ENCODE peak calls at places on chromosome X, in seven cellular contexts. One of them, this sample, is unnamed.

GRCh38 chrX:132433551-132433950 is 55.3 kb downstream of the MBNL3 start:
- DNase-seq in mesenchymal stem cell: no peak
- DNase-seq in mesendoderm: no peak
- DNase-seq in neuronal stem cell: no peak
- DNase-seq in H9: no peak
- DNase-seq in trophoblast cell: peak; percentile 31
- DNase-seq in H1: no peak
- DNase-seq in this sample: no peak

GRCh38 chrX:46626566-46626965 is 53.0 kb downstream of the CHST7 start:
- DNase-seq in mesenchymal stem cell: no peak
- DNase-seq in mesendoderm: no peak
- DNase-seq in neuronal stem cell: no peak
- DNase-seq in H9: no peak
- DNase-seq in trophoblast cell: no peak
- DNase-seq in H1: no peak
- DNase-seq in this sample: no peak

GRCh38 chrX:20362268-20363002 is 95.7 kb upstream of the RPS6KA3 start:
- DNase-seq in mesenchymal stem cell: peak; percentile 53
- DNase-seq in mesendoderm: peak; percentile 32
- DNase-seq in neuronal stem cell: no peak
- DNase-seq in H9: no peak
- DNase-seq in trophoblast cell: peak; percentile 63
- DNase-seq in H1: no peak
- DNase-seq in this sample: peak; percentile 50

GRCh38 chrX:118495958-118496762 is 545 bp downstream of the DOCK11 start:
- DNase-seq in mesenchymal stem cell: peak; percentile 20
- DNase-seq in mesendoderm: peak; percentile 21
- DNase-seq in neuronal stem cell: no peak
- DNase-seq in H9: peak; percentile 34
- DNase-seq in trophoblast cell: peak; percentile 30
- DNase-seq in H1: peak; percentile 49
- DNase-seq in this sample: no peak

GRCh38 chrX:110045421-110045820 is 42.5 kb downstream of the TMEM164 start:
- DNase-seq in mesenchymal stem cell: no peak
- DNase-seq in mesendoderm: no peak
- DNase-seq in neuronal stem cell: no peak
- DNase-seq in H9: no peak
- DNase-seq in trophoblast cell: no peak
- DNase-seq in H1: no peak
- DNase-seq in this sample: no peak

GRCh38 chrX:126165721-126166401 is at the start of gene DCAF12L2:
- DNase-seq in mesenchymal stem cell: no peak
- DNase-seq in mesendoderm: peak; percentile 45
- DNase-seq in neuronal stem cell: peak; percentile 24
- DNase-seq in H9: peak; percentile 47
- DNase-seq in trophoblast cell: no peak
- DNase-seq in H1: peak; percentile 46
- DNase-seq in this sample: no peak

GRCh38 chrX:113868169-113868568 is 715.7 kb upstream of the HTR2C start:
- DNase-seq in mesenchymal stem cell: peak; percentile 34
- DNase-seq in mesendoderm: peak; percentile 55
- DNase-seq in neuronal stem cell: no peak
- DNase-seq in H9: no peak
- DNase-seq in trophoblast cell: peak; percentile 49
- DNase-seq in H1: no peak
- DNase-seq in this sample: no peak

GRCh38 chrX:134443461-134443860 is 16.5 kb upstream of the HPRT1 start:
- DNase-seq in mesenchymal stem cell: no peak
- DNase-seq in mesendoderm: no peak
- DNase-seq in neuronal stem cell: no peak
- DNase-seq in H9: no peak
- DNase-seq in trophoblast cell: no peak
- DNase-seq in H1: no peak
- DNase-seq in this sample: no peak

GRCh38 chrX:153412746-153413720 is 1.8 kb downstream of the ZFP92 start:
- DNase-seq in mesenchymal stem cell: peak; percentile 11
- DNase-seq in mesendoderm: no peak
- DNase-seq in neuronal stem cell: no peak
- DNase-seq in H9: no peak
- DNase-seq in trophoblast cell: no peak
- DNase-seq in H1: no peak
- DNase-seq in this sample: no peak

GRCh38 chrX:151974336-151975227 is at the start of gene GABRE:
- DNase-seq in mesenchymal stem cell: peak; percentile 22
- DNase-seq in mesendoderm: peak; percentile 59
- DNase-seq in neuronal stem cell: peak; percentile 24
- DNase-seq in H9: peak; percentile 44
- DNase-seq in trophoblast cell: peak; percentile 46
- DNase-seq in H1: peak; percentile 53
- DNase-seq in this sample: no peak

GRCh38 chrX:19886888-19887531 is 390 bp downstream of the SH3KBP1 start:
- DNase-seq in mesenchymal stem cell: no peak
- DNase-seq in mesendoderm: no peak
- DNase-seq in neuronal stem cell: no peak
- DNase-seq in H9: no peak
- DNase-seq in trophoblast cell: peak; percentile 43
- DNase-seq in H1: peak; percentile 46
- DNase-seq in this sample: no peak

GRCh38 chrX:102129473-102129872 is 4.0 kb downstream of the TCEAL2 start:
- DNase-seq in mesenchymal stem cell: no peak
- DNase-seq in mesendoderm: no peak
- DNase-seq in neuronal stem cell: no peak
- DNase-seq in H9: no peak
- DNase-seq in trophoblast cell: peak; percentile 1
- DNase-seq in H1: no peak
- DNase-seq in this sample: peak; percentile 4

GRCh38 chrX:23919706-23920320 is 12.0 kb downstream of the CXorf58 start:
- DNase-seq in mesenchymal stem cell: no peak
- DNase-seq in mesendoderm: peak; percentile 53
- DNase-seq in neuronal stem cell: no peak
- DNase-seq in H9: peak; percentile 70
- DNase-seq in trophoblast cell: no peak
- DNase-seq in H1: peak; percentile 48
- DNase-seq in this sample: no peak

GRCh38 chrX:6291444-6291843 is 62.8 kb upstream of the NLGN4X start:
- DNase-seq in mesenchymal stem cell: no peak
- DNase-seq in mesendoderm: no peak
- DNase-seq in neuronal stem cell: no peak
- DNase-seq in H9: no peak
- DNase-seq in trophoblast cell: no peak
- DNase-seq in H1: no peak
- DNase-seq in this sample: no peak

GRCh38 chrX:107935664-107936433 is 46.3 kb downstream of the TEX13B start:
- DNase-seq in mesenchymal stem cell: peak; percentile 1
- DNase-seq in mesendoderm: peak; percentile 42
- DNase-seq in neuronal stem cell: no peak
- DNase-seq in H9: peak; percentile 65
- DNase-seq in trophoblast cell: no peak
- DNase-seq in H1: peak; percentile 52
- DNase-seq in this sample: no peak

GRCh38 chrX:46551494-46552128 is 6.4 kb upstream of the ZNF674 start:
- DNase-seq in mesenchymal stem cell: peak; percentile 72
- DNase-seq in mesendoderm: peak; percentile 97
- DNase-seq in neuronal stem cell: no peak
- DNase-seq in H9: peak; percentile 68
- DNase-seq in trophoblast cell: peak; percentile 80
- DNase-seq in H1: peak; percentile 49
- DNase-seq in this sample: peak; percentile 80

GRCh38 chrX:79100791-79101484 is 43.5 kb upstream of the GPR174 start:
- DNase-seq in mesenchymal stem cell: no peak
- DNase-seq in mesendoderm: no peak
- DNase-seq in neuronal stem cell: no peak
- DNase-seq in H9: no peak
- DNase-seq in trophoblast cell: no peak
- DNase-seq in H1: no peak
- DNase-seq in this sample: no peak

GRCh38 chrX:71301195-71301924 is at the start of gene ITGB1BP2:
- DNase-seq in mesenchymal stem cell: peak; percentile 36
- DNase-seq in mesendoderm: peak; percentile 15
- DNase-seq in neuronal stem cell: no peak
- DNase-seq in H9: no peak
- DNase-seq in trophoblast cell: no peak
- DNase-seq in H1: no peak
- DNase-seq in this sample: peak; percentile 57

GRCh38 chrX:103517246-103517645 is 2.0 kb downstream of the RAB40A start:
- DNase-seq in mesenchymal stem cell: no peak
- DNase-seq in mesendoderm: no peak
- DNase-seq in neuronal stem cell: no peak
- DNase-seq in H9: no peak
- DNase-seq in trophoblast cell: no peak
- DNase-seq in H1: no peak
- DNase-seq in this sample: peak; percentile 63

GRCh38 chrX:103524747-103525146 is 5.5 kb upstream of the RAB40A start:
- DNase-seq in mesenchymal stem cell: no peak
- DNase-seq in mesendoderm: no peak
- DNase-seq in neuronal stem cell: no peak
- DNase-seq in H9: no peak
- DNase-seq in trophoblast cell: no peak
- DNase-seq in H1: no peak
- DNase-seq in this sample: no peak

GRCh38 chrX:103518571-103518970 is 718 bp downstream of the RAB40A start:
- DNase-seq in mesenchymal stem cell: no peak
- DNase-seq in mesendoderm: no peak
- DNase-seq in neuronal stem cell: no peak
- DNase-seq in H9: no peak
- DNase-seq in trophoblast cell: no peak
- DNase-seq in H1: no peak
- DNase-seq in this sample: no peak

GRCh38 chrX:103519389-103519788 is at the start of gene RAB40A:
- DNase-seq in mesenchymal stem cell: no peak
- DNase-seq in mesendoderm: no peak
- DNase-seq in neuronal stem cell: no peak
- DNase-seq in H9: no peak
- DNase-seq in trophoblast cell: no peak
- DNase-seq in H1: no peak
- DNase-seq in this sample: no peak

GRCh38 chrX:103520391-103520790 is 1.1 kb upstream of the RAB40A start:
- DNase-seq in mesenchymal stem cell: peak; percentile 60
- DNase-seq in mesendoderm: peak; percentile 53
- DNase-seq in neuronal stem cell: no peak
- DNase-seq in H9: no peak
- DNase-seq in trophoblast cell: no peak
- DNase-seq in H1: no peak
- DNase-seq in this sample: peak; percentile 71
- H3K4ac ChIP-seq in mesenchymal stem cell: no peak overlapping the region
- H3K4ac ChIP-seq in mesendoderm: no peak overlapping the region
- H3K4ac ChIP-seq in neuronal stem cell: no peak overlapping the region
- H3K4ac ChIP-seq in H9: no peak overlapping the region
- H3K4ac ChIP-seq in trophoblast cell: no peak overlapping the region
- H3K4ac ChIP-seq in H1: no peak overlapping the region
- H3K4ac ChIP-seq in this sample: no peak overlapping the region

DNA sequence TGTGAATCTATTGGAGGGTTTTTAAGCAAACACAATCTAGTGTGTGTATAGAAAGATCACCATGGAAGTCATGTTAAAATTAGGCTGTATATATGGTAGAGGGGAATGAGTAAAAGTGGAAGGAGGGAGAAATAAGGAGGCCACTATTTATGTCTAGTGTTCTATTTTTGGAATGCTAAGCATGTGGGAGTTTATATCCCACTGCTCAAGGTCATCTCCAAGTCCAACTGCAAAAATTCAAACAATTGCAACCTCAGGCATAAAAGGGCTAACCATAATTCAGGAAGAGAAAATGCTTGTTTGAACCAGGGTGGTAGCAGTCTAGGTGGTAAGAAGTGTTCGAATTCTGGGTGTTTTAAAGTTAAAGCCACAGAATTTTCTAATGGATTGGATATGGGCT is 39.2 kb downstream of the SERPINA7 start:
- DNase-seq in mesenchymal stem cell: no peak
- DNase-seq in mesendoderm: no peak
- DNase-seq in neuronal stem cell: no peak
- DNase-seq in H9: no peak
- DNase-seq in trophoblast cell: peak; percentile 14
- DNase-seq in H1: no peak
- DNase-seq in this sample: no peak
- H3K4ac ChIP-seq in mesenchymal stem cell: no peak overlapping the region
- H3K4ac ChIP-seq in mesendoderm: no peak overlapping the region
- H3K4ac ChIP-seq in neuronal stem cell: no peak overlapping the region
- H3K4ac ChIP-seq in H9: no peak overlapping the region
- H3K4ac ChIP-seq in trophoblast cell: no peak overlapping the region
- H3K4ac ChIP-seq in H1: no peak overlapping the region
- H3K4ac ChIP-seq in this sample: no peak overlapping the region

DNA sequence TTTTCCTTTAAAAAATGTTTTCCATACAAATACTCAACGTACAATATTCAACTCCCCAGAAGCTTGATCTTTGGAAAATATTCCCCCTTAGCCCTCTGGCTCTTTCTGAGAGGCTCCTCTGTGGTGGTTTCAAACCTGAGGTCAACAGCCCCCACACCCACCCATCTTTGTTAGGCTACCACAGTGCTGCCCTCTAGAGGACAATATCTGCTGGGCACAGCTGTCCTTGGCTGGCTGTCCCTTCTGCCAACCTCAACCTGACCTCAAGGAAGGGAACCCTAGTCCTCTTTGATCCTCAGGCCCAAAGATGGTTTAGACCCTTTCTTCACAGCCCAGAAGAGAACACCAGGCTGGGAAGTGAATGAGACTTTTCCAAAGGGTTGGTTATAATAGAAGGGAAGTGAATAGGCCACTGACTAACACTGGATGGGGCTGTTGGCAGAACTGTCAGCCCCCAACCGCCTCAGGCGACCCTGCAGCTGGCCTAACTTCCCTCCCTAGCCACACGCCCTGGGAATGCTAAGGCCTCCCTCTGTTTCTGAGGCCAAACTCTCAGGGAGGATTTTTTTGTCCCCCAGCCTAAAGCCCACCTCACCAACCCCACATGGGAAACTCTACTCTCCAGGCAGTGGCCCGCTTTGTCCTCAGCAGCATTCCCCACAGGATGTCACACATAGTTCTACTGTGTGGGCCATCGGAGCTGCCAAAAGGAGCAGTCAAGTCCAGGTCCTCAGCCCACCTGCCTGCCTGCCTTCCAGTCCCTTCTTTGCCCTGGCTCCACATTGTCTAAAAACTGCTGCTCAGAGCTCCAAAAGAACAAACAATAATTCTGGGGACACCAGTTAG is 34.3 kb downstream of the NYX start:
- DNase-seq in mesenchymal stem cell: no peak
- DNase-seq in mesendoderm: peak; percentile 60
- DNase-seq in neuronal stem cell: no peak
- DNase-seq in H9: peak; percentile 76
- DNase-seq in trophoblast cell: peak; percentile 46
- DNase-seq in H1: no peak
- DNase-seq in this sample: no peak
- H3K4ac ChIP-seq in mesenchymal stem cell: no peak overlapping the region
- H3K4ac ChIP-seq in mesendoderm: no peak overlapping the region
- H3K4ac ChIP-seq in neuronal stem cell: no peak overlapping the region
- H3K4ac ChIP-seq in H9: no peak overlapping the region
- H3K4ac ChIP-seq in trophoblast cell: no peak overlapping the region
- H3K4ac ChIP-seq in H1: no peak overlapping the region
- H3K4ac ChIP-seq in this sample: no peak overlapping the region

GRCh38 chrX:45011131-45011530 is 138.1 kb downstream of the KDM6A start:
- DNase-seq in mesenchymal stem cell: peak; percentile 47
- DNase-seq in mesendoderm: no peak
- DNase-seq in neuronal stem cell: no peak
- DNase-seq in H9: no peak
- DNase-seq in trophoblast cell: no peak
- DNase-seq in H1: no peak
- DNase-seq in this sample: peak; percentile 68
- H3K4ac ChIP-seq in mesenchymal stem cell: no peak overlapping the region
- H3K4ac ChIP-seq in mesendoderm: no peak overlapping the region
- H3K4ac ChIP-seq in neuronal stem cell: no peak overlapping the region
- H3K4ac ChIP-seq in H9: no peak overlapping the region
- H3K4ac ChIP-seq in trophoblast cell: no peak overlapping the region
- H3K4ac ChIP-seq in H1: no peak overlapping the region
- H3K4ac ChIP-seq in this sample: no peak overlapping the region